ENCODE peak calls at places on chromosomes 12 and 14, in five cellular contexts. F is HL-60; H is MCF 10A; I is activated CD4-positive, CD25-positive, alpha-beta regulatory T cell; V is activated CD4-positive, alpha-beta memory T cell treated with anti-CD3 and anti-CD28 coated beads for 36 hours. Y is an unnamed sample.
A peak's percentile ranks its signal among the peaks of the same experiment; 100 is the strongest.

GRCh38 chr14:90416649-90417237 is 19.9 kb downstream of the CALM1 start:
- DNase-seq in V (no peak), F (no peak), I (no peak), H (no peak), Y (no peak)

GRCh38 chr12:122312926-122313325 is 46.6 kb upstream of the VPS33A start:
- DNase-seq in H (no peak), F (no peak), I (no peak), V (no peak), Y (no peak)

GRCh38 chr14:101626331-101626730 is 65.0 kb downstream of the DIO3 start:
- DNase-seq in F (no peak), I (no peak), H (no peak), V (no peak), Y (no peak)

GRCh38 chr12:113747048-113747447 is 219.1 kb downstream of the RBM19 start:
- DNase-seq in H (peak; percentile 3), I (no peak), F (peak; percentile 5), V (no peak), Y (no peak)

GRCh38 chr12:51961834-51962233 is 10.3 kb downstream of the ACVR1B start:
- DNase-seq in F (no peak), I (no peak), H (no peak), V (no peak), Y (no peak)

GRCh38 chr12:25436206-25436912 is 116.7 kb downstream of the LMNTD1 start:
- DNase-seq in I (no peak), H (peak; percentile 81), F (no peak), V (no peak), Y (peak; percentile 11)

GRCh38 chr12:51941011-51941561 is 10.4 kb upstream of the ACVR1B start:
- DNase-seq in H (no peak), V (no peak), I (no peak), F (no peak), Y (no peak)

GRCh38 chr12:26402648-26403047 is 207.3 kb downstream of the SSPN start:
- DNase-seq in I (no peak), H (peak; percentile 78), F (no peak), V (no peak), Y (peak; percentile 10)

GRCh38 chr12:92745874-92746553 is 43.2 kb downstream of the PLEKHG7 start:
- DNase-seq in H (peak; percentile 96), V (no peak), F (no peak), I (no peak), Y (no peak)

GRCh38 chr12:130957304-130957621 is 3.6 kb downstream of the ADGRD1 start:
- DNase-seq in F (no peak), I (no peak), V (no peak), H (no peak), Y (no peak)

GRCh38 chr14:49984419-49984818 is 91.5 kb downstream of the ARF6 start:
- DNase-seq in F (no peak), H (no peak), V (peak; percentile 52), I (no peak), Y (peak; percentile 50)

GRCh38 chr12:114141916-114142564 is 175.9 kb upstream of the RBM19 start:
- DNase-seq in H (no peak), F (no peak), V (no peak), I (no peak), Y (no peak)

GRCh38 chr12:77384941-77385340 is 319.6 kb upstream of the E2F7 start:
- DNase-seq in I (no peak), H (peak; percentile 35), V (no peak), F (no peak), Y (no peak)

GRCh38 chr14:71354801-71355200 is 447.5 kb downstream of the PCNX1 start:
- DNase-seq in F (no peak), V (no peak), I (no peak), H (peak; percentile 34), Y (no peak)

GRCh38 chr12:129696952-129697351 is 206.9 kb downstream of the TMEM132D start:
- DNase-seq in F (no peak), I (no peak), V (no peak), H (peak; percentile 42), Y (no peak)

GRCh38 chr14:23517650-23518329 is 33.8 kb downstream of the ZFHX2 start:
- DNase-seq in I (no peak), V (no peak), F (no peak), H (no peak), Y (no peak)